ENCODE peak calls at places on chromosomes 3 and 15, in six cellular contexts. I is DND-41, W is pancreas, Z is psoas muscle, M is lower lobe of right lung, B is uterus. P is an unnamed sample.

GRCh38 chr3:37770336-37770735 is 91.3 kb upstream of the CTDSPL start:
- DNase-seq in I (no peak), W (no peak), Z (no peak), M (no peak), B (no peak), P (no peak)

GRCh38 chr3:77325702-77326101 is 285.8 kb downstream of the ROBO2 start:
- DNase-seq in I (no peak), W (no peak), Z (no peak), M (no peak), B (no peak), P (no peak)

GRCh38 chr3:144491333-144491732 is 519.7 kb downstream of the DIPK2A start:
- DNase-seq in I (no peak), W (no peak), Z (no peak), M (no peak), B (no peak), P (no peak)

GRCh38 chr3:36837089-36837488 is 72.7 kb upstream of the DCLK3 start:
- DNase-seq in I (no peak), W (no peak), Z (no peak), M (no peak), B (no peak), P (no peak)

GRCh38 chr3:50154476-50154839 is 666 bp upstream of the SEMA3F start:
- DNase-seq in I (no peak), W (no peak), Z (no peak), M (peak; percentile 66), B (no peak), P (no peak)

GRCh38 chr15:78873796-78874761 is 1.4 kb downstream of the MORF4L1 start:
- DNase-seq in I (peak; percentile 28), W (no peak), Z (no peak), M (no peak), B (peak; percentile 30), P (no peak)

GRCh38 chr3:169603661-169604060 is 59.9 kb downstream of the MECOM start:
- DNase-seq in I (no peak), W (no peak), Z (no peak), M (no peak), B (no peak), P (no peak)

GRCh38 chr3:29170894-29171582 is 109.8 kb upstream of the RBMS3 start:
- DNase-seq in I (no peak), W (no peak), Z (no peak), M (no peak), B (no peak), P (peak; percentile 43)

GRCh38 chr3:45362768-45363167 is 25.6 kb upstream of the LARS2 start:
- DNase-seq in I (no peak), W (no peak), Z (no peak), M (peak; percentile 48), B (no peak), P (no peak)

GRCh38 chr15:69014454-69014853 is at the start of gene NOX5:
- DNase-seq in I (no peak), W (no peak), Z (no peak), M (no peak), B (no peak), P (no peak)

GRCh38 chr3:12253944-12254343 is 34.9 kb upstream of the PPARG start:
- DNase-seq in I (no peak), W (no peak), Z (no peak), M (no peak), B (no peak), P (no peak)

GRCh38 chr3:33062814-33063346 is 34.1 kb downstream of the GLB1 start:
- DNase-seq in I (no peak), W (no peak), Z (no peak), M (no peak), B (no peak), P (no peak)

GRCh38 chr15:51075364-51075763 is 19.3 kb downstream of the TNFAIP8L3 start:
- DNase-seq in I (no peak), W (no peak), Z (no peak), M (no peak), B (peak; percentile 77), P (no peak)

GRCh38 chr3:59709702-59710555 is 660.1 kb upstream of the CFAP20DC start:
- DNase-seq in I (peak; percentile 73), W (no peak), Z (peak; percentile 31), M (peak; percentile 82), B (no peak), P (no peak)

GRCh38 chr15:36658321-36658720 is 78.9 kb downstream of the CDIN1 start:
- DNase-seq in I (no peak), W (no peak), Z (no peak), M (no peak), B (no peak), P (no peak)

GRCh38 chr3:173690542-173690941 is 293.0 kb downstream of the NLGN1 start:
- DNase-seq in I (no peak), W (no peak), Z (no peak), M (no peak), B (no peak), P (no peak)

GRCh38 chr15:32942286-32942927 is 224.6 kb downstream of the GREM1 start:
- DNase-seq in I (no peak), W (no peak), Z (no peak), M (no peak), B (no peak), P (no peak)

GRCh38 chr3:126126811-126127431 is 43.0 kb upstream of the SLC41A3 start:
- DNase-seq in I (no peak), W (no peak), Z (peak; percentile 3), M (peak; percentile 34), B (peak; percentile 11), P (no peak)

GRCh38 chr3:190671658-190672057 is 157.8 kb downstream of the IL1RAP start:
- DNase-seq in I (no peak), W (no peak), Z (no peak), M (no peak), B (no peak), P (no peak)

GRCh38 chr3:128559486-128560225 is 66.7 kb upstream of the GATA2 start:
- DNase-seq in I (no peak), W (no peak), Z (no peak), M (no peak), B (no peak), P (no peak)

GRCh38 chr3:44184319-44184953 is 57.2 kb upstream of the TOPAZ1 start:
- DNase-seq in I (peak; percentile 8), W (no peak), Z (no peak), M (no peak), B (no peak), P (no peak)

GRCh38 chr15:55659481-55659880 is 71.3 kb upstream of the PYGO1 start:
- DNase-seq in I (no peak), W (no peak), Z (no peak), M (no peak), B (no peak), P (no peak)

DNA sequence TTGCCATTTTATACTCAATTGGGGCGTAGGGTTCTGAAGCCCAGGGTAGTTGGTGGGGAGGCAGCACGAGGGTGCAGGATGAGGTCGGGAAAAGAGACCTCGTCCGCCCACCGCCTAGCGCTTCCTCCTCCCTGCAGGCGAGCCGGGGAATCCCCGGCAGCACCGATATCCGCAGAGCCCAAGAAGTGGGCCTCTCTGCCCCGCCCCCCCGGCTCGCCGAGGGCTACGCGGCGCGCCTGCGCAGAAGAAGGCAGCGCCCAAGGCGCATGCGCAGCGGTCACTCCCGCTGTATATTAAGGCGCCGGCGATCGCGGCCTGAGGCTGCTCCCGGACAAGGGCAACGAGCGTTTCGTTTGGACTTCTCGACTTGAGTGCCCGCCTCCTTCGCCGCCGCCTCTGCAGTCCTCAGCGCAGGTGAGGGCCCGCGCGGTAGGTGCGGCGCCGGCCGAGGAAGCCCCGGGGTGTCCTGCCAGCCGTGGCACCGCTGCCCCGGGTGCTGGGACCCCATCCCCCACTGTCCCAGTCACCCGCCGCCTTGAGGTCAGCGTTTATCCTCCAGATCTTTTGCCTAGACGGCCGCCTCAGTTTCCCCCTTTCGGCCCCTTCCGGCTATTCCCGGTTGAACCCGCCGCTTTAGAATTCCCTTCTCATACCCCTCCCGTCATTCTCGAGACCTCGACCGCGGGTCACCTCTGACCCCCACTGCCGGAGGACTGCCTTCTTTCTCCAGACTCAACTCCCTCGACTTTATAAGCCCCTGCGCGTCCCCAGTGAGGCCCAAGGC is at the start of gene ALAS1:
- DNase-seq in I (peak; percentile 93), W (peak; percentile 96), Z (peak; percentile 93), M (peak; percentile 96), B (peak; percentile 91), P (peak; percentile 90)
- TF ChIP-seq CTCF in I (peak; percentile 37), W (no peak), Z (peak; percentile 23), M (peak; percentile 18), B (no peak), P (no peak)

DNA sequence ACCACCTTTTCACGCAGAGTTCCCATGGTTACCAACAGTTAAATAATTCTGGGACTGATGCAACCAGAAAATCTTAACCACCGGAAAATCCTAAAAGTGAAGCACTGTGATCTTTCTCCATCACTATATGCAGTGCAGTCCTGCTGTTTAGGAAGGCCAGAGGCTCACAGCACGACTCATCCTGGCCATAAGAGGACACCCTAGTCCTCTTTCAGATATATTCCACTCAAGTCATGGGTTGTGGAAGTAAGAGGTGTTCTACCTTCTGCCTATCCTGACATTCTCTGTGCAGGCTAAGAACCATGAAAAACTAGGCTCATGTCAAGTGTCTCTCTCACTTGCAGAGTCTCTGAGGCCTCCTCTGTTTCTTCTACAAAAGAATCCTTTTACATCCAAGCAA is 67.2 kb downstream of the DHX30 start:
- DNase-seq in I (no peak), W (no peak), Z (no peak), M (no peak), B (no peak), P (no peak)
- H3K36me3 ChIP-seq in I (peaks cover 86% of the 10 kb centered on the region), W (peaks cover 34% of the 10 kb centered on the region), Z (peaks cover 100% of the 10 kb centered on the region), M (peaks cover 98% of the 10 kb centered on the region), B (no peaks in the 10 kb centered on the region), P (peaks cover 2% of the 10 kb centered on the region)

DNA sequence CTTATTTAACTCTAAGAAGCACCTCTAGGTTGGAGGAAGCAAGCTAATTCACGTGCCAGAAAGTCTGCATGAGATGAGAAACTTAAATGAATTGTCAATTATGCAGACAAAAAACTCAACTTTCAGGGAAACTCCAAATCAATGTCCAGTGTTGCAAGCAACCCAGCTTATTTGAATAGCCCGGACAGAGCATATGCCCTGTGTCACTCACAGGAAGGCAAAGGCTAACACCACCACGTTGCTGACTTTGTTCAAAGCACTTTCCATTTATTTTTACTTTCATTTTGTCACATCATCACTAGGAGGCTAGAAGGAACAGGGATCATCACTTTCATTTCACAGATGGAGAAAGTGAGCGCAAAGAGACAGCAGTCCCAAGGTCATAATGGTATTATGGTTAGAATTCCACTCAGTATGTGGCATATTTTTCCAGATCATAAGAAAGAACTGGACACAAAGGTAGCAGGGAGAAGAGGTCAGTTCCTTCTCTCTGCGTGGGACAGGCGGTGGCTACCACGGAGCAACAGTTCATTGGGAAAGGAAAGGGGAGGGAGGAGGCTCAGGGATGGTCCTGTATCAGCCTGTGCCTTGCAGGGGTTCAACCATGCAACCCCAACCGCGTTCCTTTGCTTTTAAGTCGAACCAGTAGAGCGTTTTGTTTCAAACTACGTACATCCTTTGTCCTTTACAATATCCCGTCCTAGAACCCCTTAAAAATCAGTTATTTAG is 1.2 kb downstream of the HEG1 start:
- DNase-seq in I (peak; percentile 28), W (no peak), Z (no peak), M (no peak), B (peak; percentile 50), P (peak; percentile 27)
- H3K4me3 ChIP-seq in I (peak overlapping the region; percentile 65), W (peak overlapping the region; percentile 53), Z (peak overlapping the region; percentile 87), M (peak overlapping the region; percentile 82), B (peak overlapping the region; percentile 84), P (peak overlapping the region; percentile 64)

GRCh38 chr15:101664303-101664913 is 12.2 kb upstream of the TM2D3 start:
- DNase-seq in I (no peak), W (no peak), Z (no peak), M (no peak), B (no peak), P (peak; percentile 41)
- TF ChIP-seq CTCF in I (peak; percentile 35), W (no peak), Z (no peak), M (no peak), B (no peak), P (peak; percentile 70)

GRCh38 chr15:47933865-47934264 is 186.9 kb upstream of the SLC24A5 start:
- DNase-seq in I (no peak), W (no peak), Z (no peak), M (no peak), B (no peak), P (no peak)
- H3K36me3 ChIP-seq in I (no peaks in the 10 kb centered on the region), W (no peaks in the 10 kb centered on the region), Z (no peaks in the 10 kb centered on the region), M (no peaks in the 10 kb centered on the region), B (no peaks in the 10 kb centered on the region), P (no peaks in the 10 kb centered on the region)